ENCODE peak calls at places on chromosome 2, in ten cellular contexts. U, S, P, R, K, I, E, H, V and B are unnamed samples. For H3K27me3 and H3K36me3, the result is how much of the 10 kb centered on the place peaks cover.

GRCh38 chr2:120344991-120345975 is 653 bp upstream of the INHBB start:
- DNase-seq in U (peak), S (no peak), P (no peak), R (no peak), K (no peak), I (peak), E (no peak), H (peak), V (no peak), B (no peak)

GRCh38 chr2:149489452-149489851 is 98.1 kb downstream of the MMADHC start:
- DNase-seq in U (no peak), S (no peak), P (no peak), R (no peak), K (no peak), I (no peak), E (no peak), H (no peak), V (no peak), B (no peak)

GRCh38 chr2:75277111-75277510 is 77.8 kb upstream of the TACR1 start:
- DNase-seq in U (no peak), S (no peak), P (no peak), R (no peak), K (no peak), I (peak), E (no peak), H (no peak), V (no peak), B (no peak)

GRCh38 chr2:127810156-127810636 is 775 bp downstream of the WDR33 start:
- DNase-seq in U (no peak), S (no peak), P (no peak), R (no peak), K (no peak), I (peak), E (no peak), H (no peak), V (no peak), B (no peak)

GRCh38 chr2:196487426-196487825 is 152.1 kb upstream of the CCDC150 start:
- DNase-seq in U (no peak), S (no peak), P (no peak), R (no peak), K (no peak), I (no peak), E (no peak), H (no peak), V (no peak), B (no peak)

GRCh38 chr2:88003074-88003755 is 13.1 kb downstream of the RNU2-63P start:
- DNase-seq in U (no peak), S (no peak), P (no peak), R (no peak), K (no peak), I (peak), E (no peak), H (no peak), V (no peak), B (no peak)

GRCh38 chr2:31401580-31401979 is 13.0 kb downstream of the XDH start:
- DNase-seq in U (no peak), S (no peak), P (no peak), R (peak), K (no peak), I (peak), E (no peak), H (no peak), V (no peak), B (no peak)

GRCh38 chr2:119751706-119752105 is 8.0 kb upstream of the PTPN4 start:
- DNase-seq in U (no peak), S (no peak), P (no peak), R (no peak), K (no peak), I (no peak), E (no peak), H (no peak), V (no peak), B (no peak)

GRCh38 chr2:110948027-110948687 is 172.6 kb upstream of the BCL2L11 start:
- DNase-seq in U (no peak), S (no peak), P (no peak), R (no peak), K (no peak), I (peak), E (no peak), H (no peak), V (no peak), B (no peak)

GRCh38 chr2:166090346-166090745 is 37.5 kb downstream of the SCN1A start:
- DNase-seq in U (no peak), S (no peak), P (no peak), R (no peak), K (no peak), I (peak), E (no peak), H (no peak), V (no peak), B (no peak)

GRCh38 chr2:3476386-3477033 is 42.8 kb downstream of the ADI1 start:
- DNase-seq in U (no peak), S (no peak), P (no peak), R (no peak), K (no peak), I (no peak), E (no peak), H (no peak), V (no peak), B (no peak)

GRCh38 chr2:27583390-27583915 is 611 bp downstream of the ZNF512 start:
- DNase-seq in U (no peak), S (no peak), P (no peak), R (no peak), K (no peak), I (peak), E (no peak), H (no peak), V (no peak), B (no peak)

GRCh38 chr2:134104754-134105153 is 149.1 kb upstream of the MGAT5 start:
- DNase-seq in U (no peak), S (peak), P (no peak), R (no peak), K (no peak), I (no peak), E (no peak), H (peak), V (no peak), B (no peak)

GRCh38 chr2:138707424-138708074 is 72.6 kb downstream of the NXPH2 start:
- DNase-seq in U (no peak), S (no peak), P (no peak), R (peak), K (no peak), I (peak), E (no peak), H (no peak), V (no peak), B (no peak)

GRCh38 chr2:71108091-71108490 is 21.9 kb downstream of the MCEE start:
- DNase-seq in U (no peak), S (no peak), P (no peak), R (no peak), K (no peak), I (no peak), E (no peak), H (no peak), V (no peak), B (no peak)

GRCh38 chr2:218993345-218994315 is at the start of gene CRYBA2:
- DNase-seq in U (no peak), S (no peak), P (no peak), R (no peak), K (no peak), I (no peak), E (peak), H (no peak), V (peak), B (no peak)

GRCh38 chr2:218991674-218992168 is 1.5 kb downstream of the CRYBA2 start:
- DNase-seq in U (no peak), S (no peak), P (no peak), R (no peak), K (no peak), I (peak), E (no peak), H (no peak), V (no peak), B (no peak)

GRCh38 chr2:218990612-218991011 is 2.6 kb downstream of the CRYBA2 start:
- DNase-seq in U (no peak), S (no peak), P (no peak), R (no peak), K (no peak), I (no peak), E (no peak), H (no peak), V (no peak), B (no peak)

GRCh38 chr2:218992703-218993344 is 398 bp downstream of the CRYBA2 start:
- DNase-seq in U (no peak), S (no peak), P (no peak), R (no peak), K (no peak), I (no peak), E (peak), H (no peak), V (no peak), B (no peak)

DNA sequence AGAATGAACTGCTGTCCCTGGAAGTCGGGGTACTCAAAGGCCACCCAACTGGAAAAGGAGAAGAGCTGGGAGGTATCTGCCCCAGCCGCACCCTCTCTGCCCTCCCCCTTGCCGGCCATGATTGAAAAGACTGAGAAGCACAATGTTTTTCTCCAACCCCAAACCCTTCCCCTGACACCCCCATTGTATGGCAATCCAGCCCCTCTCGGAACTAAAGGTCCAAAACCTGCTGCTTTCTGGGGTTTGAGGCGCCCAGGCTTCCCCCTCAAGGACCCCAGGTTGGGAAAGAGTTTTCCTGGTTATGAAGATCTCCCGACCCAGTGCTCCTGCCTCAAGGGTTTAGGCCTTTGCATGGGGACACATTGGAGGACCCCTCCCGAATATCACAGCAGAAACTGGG is 1.0 kb downstream of the CRYBA2 start:
- DNase-seq in U (no peak), S (no peak), P (no peak), R (no peak), K (no peak), I (no peak), E (no peak), H (no peak), V (no peak), B (no peak)
- H3K27me3 ChIP-seq in U (half or more), S (half or more), P (half or more), R (half or more), K (under half), I (half or more), E (half or more), H (half or more), V (under half), B (half or more)

GRCh38 chr2:230691005-230691647 is 21.5 kb upstream of the CAB39 start:
- DNase-seq in U (no peak), S (no peak), P (no peak), R (peak), K (no peak), I (peak), E (no peak), H (no peak), V (no peak), B (no peak)
- H3K36me3 ChIP-seq in U (under half), S (under half), P (under half), R (under half), K (under half), I (under half), E (under half), H (under half), V (under half), B (under half)

GRCh38 chr2:11720752-11721151 is 25.7 kb upstream of the LPIN1 start:
- DNase-seq in U (no peak), S (no peak), P (no peak), R (no peak), K (no peak), I (no peak), E (no peak), H (no peak), V (no peak), B (no peak)
- H3K27me3 ChIP-seq in U (under half), S (under half), P (under half), R (under half), K (under half), I (under half), E (under half), H (under half), V (under half), B (under half)

GRCh38 chr2:185335879-185336278 is 402.7 kb upstream of the FSIP2 start:
- DNase-seq in U (no peak), S (no peak), P (no peak), R (no peak), K (no peak), I (no peak), E (no peak), H (no peak), V (no peak), B (no peak)
- H3K36me3 ChIP-seq in U (under half), S (under half), P (under half), R (under half), K (under half), I (under half), E (under half), H (under half), V (under half), B (under half)

DNA sequence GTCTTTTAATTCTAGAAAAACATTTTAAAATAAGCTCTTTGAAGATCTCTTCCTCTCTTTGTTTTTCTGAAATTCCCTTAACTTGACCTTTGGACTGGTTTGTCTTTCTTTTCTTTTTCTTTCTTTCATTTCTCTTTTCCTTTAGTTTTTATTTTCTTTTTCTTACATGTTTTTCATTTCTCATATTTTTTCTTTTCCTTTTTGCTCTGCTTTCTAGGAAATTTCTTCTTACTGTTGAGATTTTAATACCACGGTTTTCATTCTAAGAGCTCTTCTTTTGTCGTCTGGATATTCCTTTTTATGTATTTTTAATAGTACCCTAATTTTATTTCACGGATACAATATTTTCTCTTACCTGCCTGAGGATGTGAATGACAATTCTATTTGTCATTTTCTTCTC is 337.8 kb downstream of the AGPS start:
- DNase-seq in U (no peak), S (no peak), P (no peak), R (no peak), K (no peak), I (no peak), E (no peak), H (no peak), V (no peak), B (no peak)
- H3K27me3 ChIP-seq in U (under half), S (under half), P (under half), R (under half), K (under half), I (under half), E (under half), H (under half), V (under half), B (under half)

DNA sequence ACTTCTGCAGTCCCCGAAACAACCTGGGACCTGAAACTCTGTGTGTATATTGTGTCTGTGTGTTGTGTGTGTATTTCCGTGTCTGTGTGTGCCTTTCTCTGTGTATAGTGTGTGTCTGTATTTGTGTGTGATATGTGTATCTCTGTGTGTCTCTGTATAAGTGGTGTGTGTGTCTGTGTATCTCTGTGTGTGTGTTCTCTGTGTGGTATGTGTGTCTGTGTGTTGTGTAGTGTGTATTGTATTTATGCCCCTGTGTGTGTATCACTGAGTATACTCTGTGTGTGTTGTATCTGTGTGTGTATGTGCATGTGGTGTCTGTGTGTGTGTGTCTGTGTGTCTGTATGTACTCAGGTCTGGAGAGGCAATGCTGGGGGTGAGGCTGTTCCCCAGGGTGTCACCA is 11.6 kb downstream of the CASP8 start:
- DNase-seq in U (no peak), S (no peak), P (no peak), R (no peak), K (no peak), I (no peak), E (no peak), H (no peak), V (no peak), B (no peak)
- H3K36me3 ChIP-seq in U (half or more), S (half or more), P (half or more), R (under half), K (under half), I (under half), E (under half), H (half or more), V (under half), B (half or more)

GRCh38 chr2:161246301-161246700 is 61.9 kb upstream of the PSMD14 start:
- DNase-seq in U (no peak), S (no peak), P (no peak), R (no peak), K (no peak), I (no peak), E (no peak), H (no peak), V (no peak), B (no peak)
- H3K27me3 ChIP-seq in U (under half), S (under half), P (under half), R (under half), K (under half), I (under half), E (under half), H (under half), V (under half), B (under half)

DNA sequence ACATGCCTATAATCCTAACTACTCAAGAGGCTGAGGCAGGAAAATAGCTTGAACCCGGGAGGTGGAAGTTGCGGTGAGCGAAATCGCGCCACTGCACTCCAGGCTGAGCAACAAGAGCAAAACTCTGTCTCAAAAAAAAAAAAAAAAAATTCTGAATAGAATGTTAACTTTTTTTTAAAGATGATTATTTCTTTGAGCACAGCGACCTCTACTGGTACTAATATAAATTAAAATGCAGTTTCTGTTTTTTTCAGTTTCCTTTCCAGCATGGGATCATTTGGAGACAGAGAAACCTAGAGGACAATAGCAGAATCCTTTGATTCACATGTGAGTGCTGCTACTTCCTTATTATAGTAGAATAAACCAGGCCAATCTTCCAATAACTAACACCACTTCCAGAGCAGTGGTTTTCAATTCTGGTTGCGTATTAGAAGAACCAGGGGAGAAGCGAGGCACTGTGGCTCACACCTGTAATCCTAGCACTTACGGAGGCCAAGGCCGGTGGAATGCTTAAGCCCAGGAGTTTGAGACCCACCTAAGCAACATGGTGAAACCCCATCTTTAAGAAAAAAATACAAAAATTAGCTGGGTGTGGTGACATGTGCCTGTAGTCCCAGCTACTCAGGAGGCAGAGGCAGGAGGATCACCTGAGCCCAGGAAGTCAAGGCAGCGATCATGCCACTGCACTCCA is 10.2 kb downstream of the SRSF7 start:
- DNase-seq in U (no peak), S (no peak), P (peak), R (no peak), K (no peak), I (peak), E (peak), H (peak), V (no peak), B (peak)
- H3K36me3 ChIP-seq in U (half or more), S (under half), P (under half), R (under half), K (under half), I (under half), E (under half), H (under half), V (under half), B (under half)